ENCODE peak calls at places on chromosomes 2 and 18, in six cellular contexts. N is tibial artery, S is A549, T is Panc1, I is spleen, X is astrocyte. Q is an unnamed sample. For H3K4me1, the result is how much of the 10 kb centered on the place peaks cover.

GRCh38 chr2:31131871-31132270 is 6.4 kb downstream of the GALNT14 start:
- DNase-seq in N (no peak), S (no peak), T (no peak), I (no peak), X (no peak), Q (no peak)

GRCh38 chr2:213199871-213200270 is 48.5 kb upstream of the IKZF2 start:
- DNase-seq in N (no peak), S (peak), T (no peak), I (no peak), X (no peak), Q (no peak)

GRCh38 chr18:78981652-78981955 is 2.0 kb downstream of the SALL3 start:
- DNase-seq in N (no peak), S (no peak), T (no peak), I (no peak), X (no peak), Q (no peak)

GRCh38 chr18:42958353-42958752 is 157.1 kb downstream of the RIT2 start:
- DNase-seq in N (no peak), S (no peak), T (no peak), I (no peak), X (no peak), Q (no peak)

GRCh38 chr2:161104054-161104553 is 56.1 kb upstream of the TANK start:
- DNase-seq in N (no peak), S (no peak), T (no peak), I (no peak), X (no peak), Q (no peak)

GRCh38 chr2:204152616-204153015 is 216.1 kb downstream of the ICOS start:
- DNase-seq in N (no peak), S (no peak), T (no peak), I (no peak), X (peak), Q (no peak)

GRCh38 chr18:28095631-28096030 is 81.3 kb downstream of the CDH2 start:
- DNase-seq in N (no peak), S (no peak), T (no peak), I (no peak), X (no peak), Q (no peak)

GRCh38 chr2:113762377-113763118 is 6.1 kb upstream of the SLC35F5 start:
- DNase-seq in N (no peak), S (no peak), T (no peak), I (no peak), X (peak), Q (no peak)

GRCh38 chr2:84879595-84880394 is 1.1 kb downstream of the TRABD2A start:
- DNase-seq in N (no peak), S (no peak), T (no peak), I (peak), X (no peak), Q (no peak)

GRCh38 chr18:29418136-29418535 is 1241.2 kb upstream of the CDH2 start:
- DNase-seq in N (no peak), S (no peak), T (no peak), I (no peak), X (peak), Q (no peak)

GRCh38 chr2:220209751-220210150 is 582.3 kb downstream of the SLC4A3 start:
- DNase-seq in N (no peak), S (no peak), T (no peak), I (no peak), X (no peak), Q (no peak)

GRCh38 chr18:10033038-10033437 is 119.2 kb downstream of the VAPA start:
- DNase-seq in N (no peak), S (no peak), T (no peak), I (no peak), X (no peak), Q (no peak)

GRCh38 chr2:196601430-196602306 is 37.8 kb upstream of the CCDC150 start:
- DNase-seq in N (peak), S (peak), T (peak), I (no peak), X (peak), Q (peak)

GRCh38 chr18:42341423-42341822 is 386.4 kb downstream of the PIK3C3 start:
- DNase-seq in N (no peak), S (no peak), T (no peak), I (no peak), X (no peak), Q (no peak)

GRCh38 chr2:161379740-161380139 is 36.4 kb upstream of the TBR1 start:
- DNase-seq in N (no peak), S (no peak), T (no peak), I (no peak), X (no peak), Q (no peak)

GRCh38 chr2:149538138-149538833 is 49.3 kb downstream of the MMADHC start:
- DNase-seq in N (no peak), S (no peak), T (no peak), I (no peak), X (peak), Q (no peak)

GRCh38 chr2:221304916-221305315 is 267.2 kb downstream of the EPHA4 start:
- DNase-seq in N (no peak), S (no peak), T (no peak), I (no peak), X (no peak), Q (no peak)

GRCh38 chr18:8701546-8702118 is 3.7 kb upstream of the MTCL1 start:
- DNase-seq in N (no peak), S (peak), T (no peak), I (no peak), X (peak), Q (no peak)

GRCh38 chr18:50410894-50411293 is 36.0 kb downstream of the SKA1 start:
- DNase-seq in N (no peak), S (no peak), T (no peak), I (no peak), X (peak), Q (no peak)

GRCh38 chr2:74560591-74560990 is 6.1 kb downstream of the DOK1 start:
- DNase-seq in N (no peak), S (no peak), T (no peak), I (no peak), X (no peak), Q (no peak)

GRCh38 chr2:156648522-156648921 is 212.3 kb downstream of the GPD2 start:
- DNase-seq in N (no peak), S (no peak), T (no peak), I (no peak), X (no peak), Q (no peak)

GRCh38 chr2:178205853-178206516 is 11.7 kb downstream of the OSBPL6 start:
- DNase-seq in N (no peak), S (no peak), T (no peak), I (no peak), X (peak), Q (no peak)

GRCh38 chr18:74081966-74082365 is 65.7 kb downstream of the FBXO15 start:
- DNase-seq in N (no peak), S (no peak), T (no peak), I (no peak), X (no peak), Q (no peak)

GRCh38 chr2:181152221-181152620 is 171.8 kb downstream of the UBE2E3 start:
- DNase-seq in N (no peak), S (no peak), T (no peak), I (no peak), X (peak), Q (no peak)

GRCh38 chr2:44555700-44556099 is 194.0 kb downstream of the CAMKMT start:
- DNase-seq in N (no peak), S (no peak), T (no peak), I (no peak), X (no peak), Q (no peak)

GRCh38 chr2:100211517-100211916 is 69.1 kb upstream of the AFF3 start:
- DNase-seq in N (no peak), S (no peak), T (no peak), I (no peak), X (no peak), Q (no peak)

GRCh38 chr2:10410001-10410671 is 38.0 kb downstream of the ODC1 start:
- DNase-seq in N (no peak), S (no peak), T (no peak), I (peak), X (peak), Q (no peak)

GRCh38 chr2:222950886-222951285 is 90.0 kb downstream of the ACSL3 start:
- DNase-seq in N (no peak), S (no peak), T (no peak), I (no peak), X (peak), Q (no peak)

GRCh38 chr2:216066255-216066654 is 15.4 kb downstream of the PECR start:
- DNase-seq in N (no peak), S (peak), T (no peak), I (no peak), X (peak), Q (no peak)

GRCh38 chr18:23593720-23594119 is 7.4 kb upstream of the NPC1 start:
- DNase-seq in N (no peak), S (peak), T (peak), I (no peak), X (peak), Q (no peak)

GRCh38 chr2:36482576-36483214 is 115.3 kb downstream of the FEZ2 start:
- DNase-seq in N (no peak), S (peak), T (no peak), I (no peak), X (peak), Q (no peak)

GRCh38 chr2:20986540-20986939 is 57.3 kb downstream of the APOB start:
- DNase-seq in N (peak), S (no peak), T (no peak), I (no peak), X (no peak), Q (peak)

GRCh38 chr2:204977914-204978313 is 432.6 kb downstream of the PARD3B start:
- DNase-seq in N (no peak), S (peak), T (no peak), I (no peak), X (no peak), Q (no peak)

GRCh38 chr2:239289545-239289944 is 111.3 kb downstream of the HDAC4 start:
- DNase-seq in N (peak), S (no peak), T (no peak), I (peak), X (no peak), Q (no peak)

GRCh38 chr2:200311139-200311538 is 4.6 kb downstream of the SPATS2L start:
- DNase-seq in N (no peak), S (no peak), T (no peak), I (no peak), X (no peak), Q (no peak)

GRCh38 chr2:200308001-200308400 is 1.5 kb downstream of the SPATS2L start:
- DNase-seq in N (no peak), S (no peak), T (no peak), I (no peak), X (peak), Q (no peak)

GRCh38 chr2:200308421-200309295 is 2.2 kb downstream of the SPATS2L start:
- DNase-seq in N (no peak), S (no peak), T (no peak), I (no peak), X (peak), Q (no peak)

GRCh38 chr2:200310545-200310971 is 4.1 kb downstream of the SPATS2L start:
- DNase-seq in N (no peak), S (no peak), T (no peak), I (no peak), X (peak), Q (no peak)

DNA sequence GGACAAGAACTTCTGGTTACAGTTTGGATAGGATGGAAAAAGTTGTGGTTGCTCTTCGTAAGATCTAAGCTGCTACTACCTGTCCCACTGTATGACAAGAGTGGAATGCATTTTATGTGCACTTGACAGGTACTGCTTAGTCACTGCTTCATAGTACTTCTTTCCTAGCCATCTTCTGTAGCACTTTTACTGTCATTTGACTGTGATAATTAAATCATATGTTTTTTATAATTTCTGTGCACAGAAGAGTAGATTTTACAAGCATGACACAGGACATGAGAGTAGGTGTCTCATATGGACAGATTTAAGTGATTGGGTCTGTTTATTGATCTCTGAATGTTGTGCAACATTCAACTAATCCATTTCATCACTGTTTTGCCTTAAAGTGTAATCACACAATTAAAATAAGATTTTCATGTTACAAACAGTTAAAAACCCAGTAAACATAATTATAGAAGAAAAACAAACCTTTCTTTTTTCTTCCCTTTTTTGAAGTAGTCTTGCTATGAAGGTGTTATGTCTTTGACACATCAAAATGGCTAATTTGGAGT is 2.9 kb downstream of the SPATS2L start:
- DNase-seq in N (no peak), S (no peak), T (no peak), I (no peak), X (no peak), Q (no peak)
- H3K4me1 ChIP-seq in N (under half), S (under half), T (half or more), I (under half), X (under half), Q (half or more)

DNA sequence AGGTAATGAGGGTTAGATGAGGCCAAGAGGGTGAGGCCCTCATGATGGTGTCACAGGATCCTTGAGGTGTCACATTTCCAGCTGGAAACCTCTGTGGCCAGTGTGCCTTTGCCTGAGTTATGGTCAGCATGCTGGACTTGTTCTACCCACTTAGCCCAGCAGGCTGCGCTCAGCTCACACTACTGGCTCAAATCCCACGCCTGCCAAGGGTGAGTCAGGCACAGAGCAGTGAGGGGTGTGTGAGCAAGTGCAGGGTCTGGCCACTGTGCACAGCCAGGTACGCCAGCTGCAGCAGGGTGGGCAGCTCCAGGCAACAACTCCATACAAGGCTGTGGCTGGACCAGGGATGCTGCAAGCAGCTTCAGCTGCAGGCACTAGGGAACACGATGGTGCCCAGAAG is 616.6 kb upstream of the FSHR start:
- DNase-seq in N (no peak), S (peak), T (no peak), I (no peak), X (peak), Q (no peak)
- TF ChIP-seq CTCF in N (no peak), S (peak), T (peak), I (no peak), X (peak), Q (no peak)

DNA sequence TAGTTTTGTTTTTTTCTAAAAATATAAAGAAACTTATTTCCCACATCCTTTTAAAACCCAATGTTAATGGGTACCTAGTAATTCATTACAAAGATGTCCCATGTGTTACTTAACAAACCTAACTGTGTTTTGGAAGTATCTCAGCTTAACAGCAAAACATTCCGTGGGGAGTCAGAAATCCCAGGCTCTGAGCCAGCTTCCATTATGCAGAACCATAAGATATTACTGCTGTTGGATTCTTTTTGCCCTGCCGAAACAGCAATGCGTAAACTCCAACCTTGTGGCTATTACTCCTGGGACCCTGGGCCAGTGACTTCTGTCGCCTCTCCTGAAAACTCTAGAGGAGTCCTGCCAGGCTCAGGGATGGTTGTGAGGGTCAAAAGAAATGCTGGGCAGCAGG is 174.1 kb downstream of the UXS1 start:
- DNase-seq in N (no peak), S (no peak), T (no peak), I (no peak), X (peak), Q (no peak)
- H3K27ac ChIP-seq in N (peak), S (no peak), T (no peak), I (no peak), X (no peak), Q (no peak)

GRCh38 chr2:96532641-96533291 is 3.8 kb upstream of the ARID5A start:
- DNase-seq in N (no peak), S (no peak), T (no peak), I (peak), X (no peak), Q (peak)
- H3K4me1 ChIP-seq in N (half or more), S (under half), T (half or more), I (half or more), X (under half), Q (half or more)

DNA sequence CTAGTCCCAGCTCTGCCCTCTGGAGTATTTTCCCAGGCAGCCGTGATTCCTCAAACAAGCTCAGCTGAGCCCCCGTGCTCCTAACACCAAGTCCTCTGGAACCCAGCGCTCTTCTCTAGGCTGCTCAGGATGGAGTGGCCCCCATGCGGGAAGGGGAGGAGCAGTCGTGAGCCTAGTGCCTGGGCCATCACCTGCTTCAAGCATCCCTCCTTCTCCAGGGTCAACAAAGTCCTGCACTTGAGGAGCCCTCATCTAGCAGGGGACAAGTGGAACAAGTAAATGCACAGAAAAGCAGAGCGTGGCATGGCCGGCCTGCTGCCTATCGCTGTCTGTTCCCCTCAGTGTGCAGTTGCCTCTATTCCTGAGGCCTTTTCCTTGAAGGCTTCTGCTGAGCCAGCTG is 168.6 kb downstream of the INHBB start:
- DNase-seq in N (no peak), S (no peak), T (no peak), I (no peak), X (no peak), Q (no peak)
- TF ChIP-seq CTCF in N (no peak), S (no peak), T (no peak), I (no peak), X (no peak), Q (no peak)

GRCh38 chr2:240687741-240688562 is 3.7 kb upstream of the AQP12A start:
- DNase-seq in N (no peak), S (no peak), T (no peak), I (no peak), X (no peak), Q (peak)

GRCh38 chr2:240687045-240687740 is 4.5 kb upstream of the AQP12A start:
- DNase-seq in N (no peak), S (no peak), T (no peak), I (no peak), X (no peak), Q (no peak)

GRCh38 chr2:240685771-240686371 is 3.2 kb upstream of the AQP12B start:
- DNase-seq in N (no peak), S (no peak), T (no peak), I (no peak), X (no peak), Q (no peak)

GRCh38 chr2:240688563-240688919 is 3.1 kb upstream of the AQP12A start:
- DNase-seq in N (no peak), S (no peak), T (no peak), I (peak), X (no peak), Q (no peak)

DNA sequence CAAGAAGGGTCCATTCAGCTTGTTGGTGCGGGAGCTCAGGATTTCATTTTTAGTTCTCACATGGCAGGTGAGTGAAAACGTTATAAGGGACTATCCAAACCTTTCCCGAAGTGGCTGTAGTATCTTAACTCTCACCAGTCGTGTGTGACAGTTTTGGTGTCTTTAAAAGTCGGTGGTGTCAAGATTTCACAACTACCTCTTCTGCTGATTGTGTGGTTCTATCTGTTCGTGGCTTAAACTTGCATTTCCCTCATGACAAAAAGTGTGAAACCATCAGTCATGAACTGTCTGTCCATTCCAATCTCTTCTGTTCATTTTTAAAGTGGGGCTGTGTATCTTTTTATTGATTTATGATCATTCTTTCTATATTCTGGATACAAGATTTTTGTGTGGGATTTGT is 3.8 kb upstream of the AQP12B start:
- DNase-seq in N (no peak), S (no peak), T (no peak), I (no peak), X (no peak), Q (no peak)
- H3K27ac ChIP-seq in N (no peak), S (no peak), T (no peak), I (no peak), X (no peak), Q (no peak)

DNA sequence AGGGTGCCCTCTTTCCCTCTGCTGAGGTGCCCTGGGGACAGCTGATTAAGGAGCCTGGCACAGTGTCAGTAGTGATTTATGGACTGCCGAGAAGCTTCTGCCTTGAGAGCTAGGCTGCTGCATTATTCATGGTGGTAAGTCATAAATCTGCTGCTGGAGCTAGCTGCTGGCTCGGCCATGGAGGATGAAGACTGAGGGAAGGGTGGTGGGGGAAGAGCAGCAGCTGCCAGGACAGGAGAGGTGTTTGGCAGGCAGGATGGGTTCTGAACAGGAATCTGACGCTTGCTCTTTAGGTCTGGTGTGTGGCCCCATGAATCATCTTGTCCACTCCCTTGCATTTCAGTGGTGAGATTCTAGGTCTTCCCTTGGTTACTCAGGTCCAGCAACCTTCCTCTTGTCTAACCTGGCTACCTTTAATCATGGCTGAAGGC is 296.3 kb downstream of the DYSF start:
- DNase-seq in N (no peak), S (no peak), T (no peak), I (no peak), X (peak), Q (peak)
- H3K4me1 ChIP-seq in N (under half), S (under half), T (under half), I (under half), X (under half), Q (half or more)

Q was measured in psoas muscle.